ENCODE peak calls at places on chromosomes 13 and 19, in six cellular contexts. One of them, this sample, is unnamed.

GRCh38 chr13:32191452-32191998 is 123.6 kb downstream of the ZAR1L start:
- DNase-seq in GM12878: no peak
- DNase-seq in HCT116: no peak
- DNase-seq in K562: no peak
- DNase-seq in HepG2: no peak
- DNase-seq in H1: no peak
- DNase-seq in this sample: no peak

GRCh38 chr19:3658823-3659745 is 32.5 kb upstream of the CACTIN start:
- DNase-seq in HepG2: no peak
- DNase-seq in HCT116: no peak
- DNase-seq in GM12878: no peak
- DNase-seq in K562: no peak
- DNase-seq in H1: no peak
- DNase-seq in this sample: no peak

GRCh38 chr13:113411216-113412023 is 41.9 kb downstream of the ADPRHL1 start:
- DNase-seq in GM12878: no peak
- DNase-seq in HepG2: peak; percentile 32
- DNase-seq in HCT116: peak; percentile 84
- DNase-seq in K562: no peak
- DNase-seq in H1: no peak
- DNase-seq in this sample: no peak

GRCh38 chr19:30781519-30781918 is 409.3 kb downstream of the ZNF536 start:
- DNase-seq in K562: no peak
- DNase-seq in H1: no peak
- DNase-seq in HCT116: no peak
- DNase-seq in HepG2: no peak
- DNase-seq in GM12878: no peak
- DNase-seq in this sample: peak; percentile 4

GRCh38 chr13:98824376-98825160 is 72.1 kb upstream of the SLC15A1 start:
- DNase-seq in K562: no peak
- DNase-seq in GM12878: no peak
- DNase-seq in HCT116: no peak
- DNase-seq in HepG2: no peak
- DNase-seq in H1: no peak
- DNase-seq in this sample: no peak

GRCh38 chr13:33207616-33207964 is 78.0 kb downstream of the STARD13 start:
- DNase-seq in HCT116: no peak
- DNase-seq in GM12878: no peak
- DNase-seq in K562: no peak
- DNase-seq in HepG2: peak; percentile 74
- DNase-seq in H1: no peak
- DNase-seq in this sample: no peak

GRCh38 chr13:24215732-24216131 is 55.2 kb downstream of the SPATA13 start:
- DNase-seq in GM12878: no peak
- DNase-seq in HepG2: no peak
- DNase-seq in K562: no peak
- DNase-seq in HCT116: no peak
- DNase-seq in H1: no peak
- DNase-seq in this sample: no peak

GRCh38 chr13:54433511-54434206 is 1405.0 kb downstream of the OLFM4 start:
- DNase-seq in HepG2: peak; percentile 10
- DNase-seq in GM12878: no peak
- DNase-seq in H1: no peak
- DNase-seq in K562: no peak
- DNase-seq in HCT116: no peak
- DNase-seq in this sample: no peak

GRCh38 chr19:1807030-1807694 is 4.9 kb downstream of the ATP8B3 start:
- DNase-seq in H1: no peak
- DNase-seq in K562: no peak
- DNase-seq in GM12878: no peak
- DNase-seq in HepG2: no peak
- DNase-seq in HCT116: no peak
- DNase-seq in this sample: no peak

GRCh38 chr19:49395581-49396407 is 7.7 kb downstream of the KASH5 start:
- DNase-seq in HCT116: no peak
- DNase-seq in HepG2: no peak
- DNase-seq in H1: no peak
- DNase-seq in GM12878: no peak
- DNase-seq in K562: no peak
- DNase-seq in this sample: peak; percentile 9

GRCh38 chr13:46909037-46909436 is 12.2 kb upstream of the HTR2A start:
- DNase-seq in GM12878: no peak
- DNase-seq in K562: no peak
- DNase-seq in HCT116: no peak
- DNase-seq in HepG2: no peak
- DNase-seq in H1: no peak
- DNase-seq in this sample: no peak

GRCh38 chr19:506404-507285 is 652 bp upstream of the TPGS1 start:
- DNase-seq in K562: peak; percentile 99
- DNase-seq in H1: peak; percentile 92
- DNase-seq in HCT116: peak; percentile 99
- DNase-seq in GM12878: peak; percentile 97
- DNase-seq in HepG2: peak; percentile 99
- DNase-seq in this sample: peak; percentile 97

GRCh38 chr19:49128545-49129237 is 9.3 kb downstream of the PPFIA3 start:
- DNase-seq in GM12878: no peak
- DNase-seq in HCT116: no peak
- DNase-seq in K562: peak; percentile 36
- DNase-seq in H1: no peak
- DNase-seq in HepG2: no peak
- DNase-seq in this sample: no peak

GRCh38 chr13:113401452-113402415 is 37.8 kb upstream of the GRTP1 start:
- DNase-seq in GM12878: no peak
- DNase-seq in K562: no peak
- DNase-seq in HepG2: no peak
- DNase-seq in HCT116: no peak
- DNase-seq in H1: no peak
- DNase-seq in this sample: peak; percentile 1

GRCh38 chr13:26941345-26942174 is 181.0 kb upstream of the GPR12 start:
- DNase-seq in H1: no peak
- DNase-seq in GM12878: no peak
- DNase-seq in K562: no peak
- DNase-seq in HepG2: no peak
- DNase-seq in HCT116: no peak
- DNase-seq in this sample: no peak

GRCh38 chr13:59677966-59678814 is 485.5 kb downstream of the DIAPH3 start:
- DNase-seq in GM12878: no peak
- DNase-seq in HepG2: peak; percentile 42
- DNase-seq in HCT116: peak; percentile 29
- DNase-seq in H1: no peak
- DNase-seq in K562: peak; percentile 49
- DNase-seq in this sample: peak; percentile 55

GRCh38 chr19:39843919-39844793 is 2.0 kb downstream of the FBL start:
- DNase-seq in HepG2: peak; percentile 51
- DNase-seq in GM12878: no peak
- DNase-seq in K562: peak; percentile 65
- DNase-seq in H1: no peak
- DNase-seq in HCT116: no peak
- DNase-seq in this sample: peak; percentile 50

GRCh38 chr13:113920606-113921306 is 53.1 kb downstream of the C13orf46 start:
- DNase-seq in HepG2: no peak
- DNase-seq in K562: no peak
- DNase-seq in GM12878: no peak
- DNase-seq in HCT116: no peak
- DNase-seq in H1: no peak
- DNase-seq in this sample: no peak

GRCh38 chr13:64075543-64076271 is 2660.1 kb upstream of the PCDH20 start:
- DNase-seq in H1: no peak
- DNase-seq in HepG2: peak; percentile 88
- DNase-seq in K562: peak; percentile 90
- DNase-seq in GM12878: no peak
- DNase-seq in HCT116: no peak
- DNase-seq in this sample: no peak

GRCh38 chr13:31200636-31200970 is 828 bp downstream of the B3GLCT start:
- DNase-seq in GM12878: no peak
- DNase-seq in K562: peak; percentile 48
- DNase-seq in H1: peak; percentile 59
- DNase-seq in HepG2: peak; percentile 24
- DNase-seq in HCT116: no peak
- DNase-seq in this sample: no peak

GRCh38 chr19:38361633-38362075 is 12.7 kb upstream of the PSMD8 start:
- DNase-seq in HepG2: peak; percentile 66
- DNase-seq in H1: peak; percentile 91
- DNase-seq in GM12878: no peak
- DNase-seq in K562: peak; percentile 91
- DNase-seq in HCT116: peak; percentile 73
- DNase-seq in this sample: peak; percentile 97

GRCh38 chr13:106498158-106498557 is 37.3 kb downstream of the EFNB2 start:
- DNase-seq in HCT116: no peak
- DNase-seq in GM12878: no peak
- DNase-seq in K562: no peak
- DNase-seq in HepG2: no peak
- DNase-seq in H1: no peak
- DNase-seq in this sample: no peak

GRCh38 chr19:13153627-13154240 is 3.5 kb downstream of the IER2 start:
- DNase-seq in HCT116: no peak
- DNase-seq in K562: peak; percentile 73
- DNase-seq in H1: no peak
- DNase-seq in GM12878: no peak
- DNase-seq in HepG2: no peak
- DNase-seq in this sample: no peak

GRCh38 chr13:74329978-74330377 is 195.8 kb upstream of the KLF12 start:
- DNase-seq in H1: no peak
- DNase-seq in K562: no peak
- DNase-seq in GM12878: no peak
- DNase-seq in HepG2: no peak
- DNase-seq in HCT116: no peak
- DNase-seq in this sample: no peak

GRCh38 chr13:98476538-98476966 is 100.4 kb downstream of the STK24 start:
- DNase-seq in K562: peak; percentile 79
- DNase-seq in HepG2: no peak
- DNase-seq in HCT116: peak; percentile 64
- DNase-seq in GM12878: peak; percentile 90
- DNase-seq in H1: no peak
- DNase-seq in this sample: no peak

GRCh38 chr19:41447732-41448332 is 4.9 kb downstream of the ERICH4 start:
- DNase-seq in H1: no peak
- DNase-seq in GM12878: no peak
- DNase-seq in K562: no peak
- DNase-seq in HCT116: no peak
- DNase-seq in HepG2: no peak
- DNase-seq in this sample: no peak

GRCh38 chr19:342801-343421 is 1.7 kb downstream of the MIER2 start:
- DNase-seq in HCT116: peak; percentile 26
- DNase-seq in H1: no peak
- DNase-seq in GM12878: peak; percentile 15
- DNase-seq in K562: peak; percentile 69
- DNase-seq in HepG2: no peak
- DNase-seq in this sample: no peak

DNA sequence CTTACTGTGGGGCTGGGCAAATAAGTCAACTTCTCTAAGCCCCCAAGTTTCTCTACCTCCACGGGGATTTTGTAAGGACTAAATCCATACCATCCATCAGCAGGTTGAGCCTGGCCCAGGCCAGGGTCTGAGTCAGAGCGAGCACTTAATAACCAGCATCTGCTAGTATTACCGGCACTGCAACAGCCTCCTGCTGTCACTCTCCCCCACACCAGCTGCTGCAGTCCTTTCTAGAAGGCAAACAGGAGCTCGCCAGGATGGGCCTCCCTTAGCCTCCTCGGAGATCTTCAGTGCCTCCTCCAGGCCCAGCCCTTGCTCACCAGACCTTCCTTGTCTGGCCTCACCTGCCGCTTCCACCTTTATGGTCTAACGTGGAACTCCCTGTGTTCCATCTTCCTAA is 3.2 kb downstream of the NAPA start:
- DNase-seq in GM12878: no peak
- DNase-seq in HCT116: no peak
- DNase-seq in H1: no peak
- DNase-seq in HepG2: no peak
- DNase-seq in K562: no peak
- DNase-seq in this sample: no peak
- TF ChIP-seq YY1 in GM12878: no peak
- TF ChIP-seq YY1 in HCT116: no peak
- TF ChIP-seq YY1 in H1: no peak
- TF ChIP-seq YY1 in HepG2: no peak
- TF ChIP-seq YY1 in K562: no peak
- TF ChIP-seq YY1 in this sample: no peak

GRCh38 chr19:16607819-16608218 is 20.2 kb downstream of the MED26 start:
- DNase-seq in HepG2: no peak
- DNase-seq in H1: no peak
- DNase-seq in GM12878: no peak
- DNase-seq in HCT116: no peak
- DNase-seq in K562: no peak
- DNase-seq in this sample: peak; percentile 12
- TF ChIP-seq POLR2AphosphoS5 in HepG2: no peak
- TF ChIP-seq POLR2AphosphoS5 in H1: no peak
- TF ChIP-seq POLR2AphosphoS5 in GM12878: no peak
- TF ChIP-seq POLR2AphosphoS5 in HCT116: no peak
- TF ChIP-seq POLR2AphosphoS5 in K562: no peak
- TF ChIP-seq POLR2AphosphoS5 in this sample: no peak

GRCh38 chr13:39777527-39778061 is 122.1 kb downstream of the COG6 start:
- DNase-seq in HepG2: no peak
- DNase-seq in HCT116: peak; percentile 32
- DNase-seq in H1: no peak
- DNase-seq in K562: peak; percentile 1
- DNase-seq in GM12878: no peak
- DNase-seq in this sample: no peak
- TF ChIP-seq YY1 in HepG2: no peak
- TF ChIP-seq YY1 in HCT116: no peak
- TF ChIP-seq YY1 in H1: no peak
- TF ChIP-seq YY1 in K562: no peak
- TF ChIP-seq YY1 in GM12878: no peak
- TF ChIP-seq YY1 in this sample: peak; percentile 29

DNA sequence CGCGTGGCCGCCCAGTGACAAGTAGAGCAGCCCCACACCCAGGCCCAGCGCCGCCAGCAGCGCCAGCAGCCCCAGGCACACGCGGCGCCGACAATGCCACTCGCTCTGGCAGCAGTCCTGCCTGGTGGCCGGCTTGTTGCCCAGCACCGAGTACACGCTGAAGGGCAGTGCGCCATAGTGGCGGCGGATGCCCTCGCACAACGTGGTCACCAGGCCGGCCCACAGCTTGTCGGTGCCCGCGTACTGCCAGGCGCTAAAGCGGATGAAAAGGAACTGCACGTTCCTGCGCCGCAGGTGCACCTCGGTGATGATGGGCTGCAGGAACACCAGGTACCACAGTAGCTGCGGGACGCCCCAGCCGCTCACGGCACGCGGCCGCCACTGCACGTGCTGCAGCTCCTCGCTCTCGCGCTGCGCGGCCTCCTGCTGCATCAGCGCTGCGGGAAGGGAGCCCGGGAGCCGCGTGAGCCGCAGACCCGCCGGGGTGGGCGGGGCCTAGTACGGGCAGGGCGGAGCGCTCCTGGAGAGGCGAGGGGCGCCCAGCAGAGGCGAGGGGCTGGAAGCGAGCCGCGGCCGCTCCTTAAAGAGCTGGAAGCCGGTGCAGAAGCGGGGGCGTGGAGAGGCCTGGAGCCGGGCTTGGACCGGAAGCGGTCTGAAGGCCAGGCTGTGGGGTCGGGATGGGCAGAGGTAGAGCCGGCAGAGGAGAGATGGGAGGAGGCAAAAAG is 7.3 kb downstream of the NKPD1 start:
- DNase-seq in K562: peak; percentile 69
- DNase-seq in H1: peak; percentile 86
- DNase-seq in HepG2: no peak
- DNase-seq in GM12878: no peak
- DNase-seq in HCT116: no peak
- DNase-seq in this sample: peak; percentile 91
- TF ChIP-seq POLR2AphosphoS5 in K562: no peak
- TF ChIP-seq POLR2AphosphoS5 in H1: no peak
- TF ChIP-seq POLR2AphosphoS5 in HepG2: no peak
- TF ChIP-seq POLR2AphosphoS5 in GM12878: no peak
- TF ChIP-seq POLR2AphosphoS5 in HCT116: no peak
- TF ChIP-seq POLR2AphosphoS5 in this sample: no peak